ENCODE peak calls at places on chromosomes 16 and 17, in eight cellular contexts. F is H1, P is stomach, M is GM12878, V is transverse colon, U is SK-N-SH, K is sigmoid colon, I is K562. A is an unnamed sample.

GRCh38 chr17:66747561-66748275 is 87.2 kb upstream of the CACNG5 start:
- DNase-seq in F (no peak), P (no peak), M (no peak), V (no peak), U (no peak), K (peak), I (no peak), A (peak)

GRCh38 chr17:29524692-29525091 is 42.1 kb downstream of the ABHD15 start:
- DNase-seq in F (no peak), P (no peak), M (no peak), V (no peak), U (no peak), K (no peak), I (no peak), A (no peak)

GRCh38 chr17:8696951-8697745 is 47.5 kb downstream of the CCDC42 start:
- DNase-seq in F (peak), P (no peak), M (no peak), V (no peak), U (peak), K (no peak), I (no peak), A (no peak)

GRCh38 chr16:72788269-72788809 is 259.6 kb downstream of the ZFHX3 start:
- DNase-seq in F (no peak), P (no peak), M (no peak), V (no peak), U (no peak), K (no peak), I (no peak), A (no peak)

GRCh38 chr17:73941919-73942530 is 261.5 kb upstream of the RPL38 start:
- DNase-seq in F (no peak), P (no peak), M (no peak), V (no peak), U (no peak), K (no peak), I (no peak), A (no peak)

GRCh38 chr16:19033761-19034160 is 33.7 kb upstream of the COQ7 start:
- DNase-seq in F (no peak), P (no peak), M (no peak), V (no peak), U (no peak), K (no peak), I (no peak), A (no peak)

GRCh38 chr16:75272097-75272548 is 20.7 kb upstream of the BCAR1 start:
- DNase-seq in F (no peak), P (no peak), M (peak), V (no peak), U (no peak), K (no peak), I (no peak), A (no peak)

GRCh38 chr17:67500261-67500660 is 123.2 kb downstream of the PITPNC1 start:
- DNase-seq in F (no peak), P (no peak), M (no peak), V (no peak), U (no peak), K (no peak), I (no peak), A (no peak)

GRCh38 chr16:18931756-18932155 is 5.5 kb upstream of the SMG1 start:
- DNase-seq in F (no peak), P (no peak), M (peak), V (no peak), U (no peak), K (no peak), I (no peak), A (no peak)

GRCh38 chr16:674214-674881 is 1.1 kb upstream of the RHBDL1 start:
- DNase-seq in F (peak), P (no peak), M (no peak), V (no peak), U (no peak), K (no peak), I (no peak), A (no peak)

GRCh38 chr17:59487161-59487873 is 78.1 kb upstream of the DHX40 start:
- DNase-seq in F (no peak), P (no peak), M (no peak), V (no peak), U (no peak), K (no peak), I (no peak), A (peak)

GRCh38 chr16:35480988-35481387 is 2021.6 kb downstream of the TP53TG3F start:
- DNase-seq in F (no peak), P (no peak), M (no peak), V (no peak), U (no peak), K (no peak), I (no peak), A (no peak)

GRCh38 chr16:57245472-57246113 is 534 bp downstream of the ARL2BP start:
- DNase-seq in F (no peak), P (peak), M (no peak), V (peak), U (peak), K (peak), I (peak), A (no peak)

GRCh38 chr17:1808649-1809048 is 21.1 kb downstream of the SMYD4 start:
- DNase-seq in F (no peak), P (no peak), M (no peak), V (no peak), U (no peak), K (no peak), I (no peak), A (no peak)

GRCh38 chr16:14284930-14285541 is 213.9 kb downstream of the MRTFB start:
- DNase-seq in F (no peak), P (peak), M (no peak), V (peak), U (no peak), K (peak), I (no peak), A (no peak)

GRCh38 chr17:64006361-64007088 is 8.4 kb downstream of the PRR29 start:
- DNase-seq in F (peak), P (no peak), M (no peak), V (no peak), U (peak), K (peak), I (peak), A (peak)

GRCh38 chr17:78038748-78039288 is 80.3 kb downstream of the TNRC6C start:
- DNase-seq in F (no peak), P (no peak), M (no peak), V (no peak), U (no peak), K (no peak), I (no peak), A (no peak)

GRCh38 chr17:78041401-78042179 is 83.1 kb downstream of the TNRC6C start:
- DNase-seq in F (no peak), P (no peak), M (no peak), V (no peak), U (peak), K (no peak), I (no peak), A (no peak)

GRCh38 chr17:78039581-78039980 is 81.1 kb downstream of the TNRC6C start:
- DNase-seq in F (no peak), P (no peak), M (no peak), V (no peak), U (peak), K (no peak), I (no peak), A (no peak)

GRCh38 chr17:78042542-78042941 is 84.0 kb downstream of the TNRC6C start:
- DNase-seq in F (no peak), P (no peak), M (no peak), V (no peak), U (no peak), K (no peak), I (no peak), A (no peak)

DNA sequence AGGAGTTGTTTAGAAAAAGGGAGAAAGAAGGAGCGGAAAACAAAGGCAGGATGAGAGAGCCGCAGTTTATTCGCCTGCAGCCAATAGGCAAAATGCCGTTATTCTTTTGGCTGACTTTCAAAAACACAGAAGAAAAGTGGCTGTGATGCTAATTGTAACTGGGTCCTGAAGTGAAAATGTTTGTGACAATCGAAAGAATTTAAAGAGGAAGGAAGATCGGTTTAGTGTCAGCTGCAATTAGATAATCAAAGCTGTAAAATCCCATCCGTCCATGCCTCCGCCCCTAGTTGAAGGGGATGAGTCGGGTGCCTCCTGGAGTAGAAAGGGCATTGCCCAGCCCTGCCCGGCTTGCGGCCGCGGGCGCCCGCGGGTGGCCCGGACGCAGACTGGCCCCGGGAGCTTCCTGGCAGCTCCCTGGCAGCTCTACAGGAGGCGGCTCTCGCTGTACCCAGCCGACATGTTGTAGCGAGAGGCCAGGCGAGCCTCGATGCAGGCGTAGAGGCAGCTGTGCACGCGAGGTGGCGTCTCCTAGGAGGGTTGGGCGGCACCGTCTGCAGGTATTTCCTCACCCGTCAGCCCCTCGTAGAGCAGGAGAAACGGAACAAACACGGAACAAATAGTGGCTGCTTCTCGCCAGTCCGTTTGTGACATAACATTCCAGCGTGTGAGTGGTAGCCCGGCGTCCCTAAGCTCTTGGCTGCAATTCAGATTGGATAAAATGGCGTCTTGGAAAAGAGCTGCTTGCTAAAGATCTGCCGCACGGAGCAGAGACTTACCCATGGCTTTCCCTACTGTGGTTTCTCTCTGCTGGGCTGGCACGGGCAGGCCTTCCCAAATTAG is 82.3 kb downstream of the TNRC6C start:
- DNase-seq in F (no peak), P (peak), M (peak), V (peak), U (peak), K (peak), I (no peak), A (peak)
- TF ChIP-seq POLR2AphosphoS5 in F (no peak), P (no peak), M (peak), V (peak), U (no peak), K (no peak), I (no peak), A (no peak)

DNA sequence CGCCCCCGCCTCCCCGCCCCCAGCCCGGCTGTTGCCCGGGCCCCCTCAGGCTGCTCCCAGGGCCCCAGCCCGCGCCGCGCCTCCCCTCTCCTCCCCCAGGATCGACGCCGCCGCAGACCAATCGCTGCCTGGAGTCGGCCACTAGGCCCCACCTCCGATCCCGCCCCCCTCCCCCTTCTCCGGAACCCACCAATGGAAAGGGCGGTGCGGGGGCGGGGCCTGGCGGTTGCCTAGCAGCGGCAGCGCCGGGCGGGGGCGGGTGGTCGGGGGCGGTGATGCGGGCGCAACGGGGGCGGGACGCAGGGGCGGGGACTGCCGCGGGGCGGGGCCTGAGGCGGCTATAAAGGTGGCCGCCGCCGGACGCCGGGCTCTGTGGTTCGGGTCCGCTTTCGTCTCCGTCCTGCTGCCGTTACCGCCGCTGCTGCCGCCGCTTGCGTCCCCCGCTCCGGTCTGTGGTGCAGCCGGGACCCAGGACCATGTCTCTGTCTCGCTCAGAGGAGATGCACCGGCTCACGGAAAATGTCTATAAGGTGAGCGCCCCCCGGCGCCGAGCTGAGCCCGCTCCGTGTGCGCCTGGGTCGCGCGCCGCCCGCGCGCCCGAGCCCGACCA is at the start of gene BAIAP2:
- DNase-seq in F (peak), P (peak), M (peak), V (peak), U (peak), K (peak), I (peak), A (peak)
- TF ChIP-seq CTCF in F (peak), P (no peak), M (peak), V (no peak), U (peak), K (no peak), I (peak), A (no peak)

DNA sequence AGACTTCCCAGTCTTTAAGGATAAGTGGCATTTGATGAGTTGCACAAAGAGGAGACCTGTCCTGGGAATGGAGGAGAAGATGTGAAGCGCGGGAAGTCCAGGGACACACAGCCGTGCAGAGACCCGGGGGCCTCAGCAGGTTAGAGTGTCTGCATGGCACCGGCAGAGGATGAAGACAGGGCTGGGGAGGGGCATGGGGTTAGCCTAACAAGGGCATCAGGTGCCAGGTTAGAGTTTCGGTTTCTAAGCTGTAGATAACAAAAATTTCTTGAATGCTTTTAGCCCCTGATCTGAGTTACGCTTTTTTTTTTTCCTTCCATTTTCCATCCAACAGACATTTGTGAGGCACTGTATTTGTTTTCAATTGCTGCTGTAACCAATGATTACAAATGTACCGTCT is 594.3 kb downstream of the MAF start:
- DNase-seq in F (no peak), P (no peak), M (no peak), V (no peak), U (no peak), K (no peak), I (no peak), A (no peak)
- TF ChIP-seq EP300 in F (no peak), P (no peak), M (no peak), V (no peak), U (no peak), K (no peak), I (no peak), A (no peak)

GRCh38 chr16:68272501-68273209 is 8.3 kb downstream of the SLC7A6 start:
- DNase-seq in F (no peak), P (peak), M (no peak), V (peak), U (no peak), K (no peak), I (no peak), A (no peak)
- TF ChIP-seq POLR2AphosphoS5 in F (no peak), P (no peak), M (no peak), V (no peak), U (no peak), K (no peak), I (no peak), A (no peak)

GRCh38 chr17:62792122-62792800 is 15.9 kb downstream of the MARCHF10 start:
- DNase-seq in F (no peak), P (no peak), M (no peak), V (no peak), U (no peak), K (no peak), I (no peak), A (no peak)

GRCh38 chr17:62793919-62794665 is 14.0 kb downstream of the MARCHF10 start:
- DNase-seq in F (no peak), P (no peak), M (no peak), V (no peak), U (no peak), K (no peak), I (no peak), A (no peak)

GRCh38 chr17:62787358-62787757 is 20.8 kb downstream of the MARCHF10 start:
- DNase-seq in F (no peak), P (no peak), M (no peak), V (no peak), U (no peak), K (no peak), I (no peak), A (no peak)

GRCh38 chr17:62791235-62792121 is 16.6 kb downstream of the MARCHF10 start:
- DNase-seq in F (no peak), P (no peak), M (no peak), V (no peak), U (no peak), K (no peak), I (no peak), A (no peak)

DNA sequence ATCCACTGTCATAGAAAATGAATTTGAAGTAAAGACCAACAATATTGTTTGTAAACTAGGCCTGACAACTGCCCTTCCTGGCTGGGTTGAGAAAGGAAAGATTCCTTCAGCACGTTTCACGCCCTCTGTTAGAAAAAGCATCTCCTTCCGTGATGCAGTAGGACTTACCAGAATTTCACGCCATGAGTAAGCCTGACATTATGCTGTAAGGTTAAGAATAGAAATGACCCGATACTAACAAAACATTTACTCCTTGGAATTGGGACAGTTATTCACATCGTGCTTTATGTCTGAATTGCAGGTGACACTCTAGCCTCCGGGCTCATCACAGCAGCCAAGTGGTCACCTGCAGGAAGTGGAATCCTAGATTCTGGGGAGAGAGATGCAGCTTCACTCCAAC is 17.6 kb downstream of the MARCHF10 start:
- DNase-seq in F (no peak), P (no peak), M (no peak), V (no peak), U (no peak), K (no peak), I (no peak), A (no peak)
- TF ChIP-seq CTCF in F (no peak), P (no peak), M (no peak), V (no peak), U (no peak), K (no peak), I (no peak), A (no peak)

DNA sequence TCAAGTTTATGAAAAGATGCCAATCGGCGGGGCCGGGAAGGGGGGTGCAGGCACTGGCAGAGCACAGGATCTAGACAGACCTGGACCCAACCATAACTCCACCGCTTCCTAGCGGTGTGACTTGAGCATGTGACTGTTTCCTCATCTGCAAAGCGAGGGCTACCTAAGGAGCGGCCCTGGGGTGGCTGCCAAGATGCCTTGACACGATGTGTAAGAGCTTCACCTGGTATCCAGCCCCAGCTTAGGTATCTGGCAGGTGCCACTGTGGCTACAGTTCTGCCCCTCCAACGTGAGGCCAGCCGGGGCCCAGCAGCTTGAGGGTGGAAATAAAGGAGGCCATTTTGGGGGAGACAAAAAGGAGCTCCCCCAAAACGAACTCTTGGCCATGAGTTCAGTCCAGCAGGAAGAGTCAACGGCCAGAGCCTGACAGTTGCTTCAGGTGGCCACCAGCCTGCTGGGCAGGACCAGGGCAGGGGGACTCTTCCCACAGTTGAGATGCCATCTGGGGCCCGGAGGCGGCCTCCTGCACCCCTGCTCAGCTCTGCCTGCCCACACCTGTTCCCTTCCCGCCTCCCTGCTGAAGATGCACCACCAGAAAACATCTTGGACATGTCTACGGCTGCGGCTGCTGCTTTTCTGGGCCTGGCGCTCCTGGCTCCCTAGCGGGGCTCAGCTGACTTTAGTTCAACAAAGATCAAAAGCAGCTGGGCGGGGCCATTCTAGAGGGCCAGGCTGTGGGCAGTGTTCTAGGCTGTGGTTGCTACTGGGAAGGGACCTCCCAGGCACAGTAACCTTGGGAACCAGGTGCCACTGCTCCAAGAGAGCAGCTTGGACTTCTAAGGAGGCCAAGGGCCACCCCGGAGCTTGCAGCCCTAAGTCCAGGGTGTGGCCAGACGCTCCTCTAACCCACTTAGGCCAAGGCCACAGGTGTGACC is 3.4 kb upstream of the MTSS2 start:
- DNase-seq in F (no peak), P (peak), M (no peak), V (peak), U (no peak), K (peak), I (no peak), A (no peak)
- TF ChIP-seq EP300 in F (no peak), P (no peak), M (no peak), V (no peak), U (no peak), K (no peak), I (no peak), A (no peak)

GRCh38 chr17:65066858-65067257 is 10.3 kb upstream of the GNA13 start:
- DNase-seq in F (no peak), P (no peak), M (no peak), V (no peak), U (no peak), K (peak), I (no peak), A (no peak)
- TF ChIP-seq POLR2AphosphoS5 in F (no peak), P (no peak), M (no peak), V (no peak), U (no peak), K (no peak), I (no peak), A (no peak)